ENCODE peak calls at places on chromosomes 11 and 22, in five cellular contexts. Z, J, E, T and P are unnamed samples.

GRCh38 chr11:114057147-114057546 is 2.4 kb upstream of the ZBTB16 start:
- DNase-seq in Z (no peak), J (no peak), E (no peak), T (no peak), P (no peak)

GRCh38 chr11:122488892-122489291 is 166.6 kb upstream of the UBASH3B start:
- DNase-seq in Z (no peak), J (no peak), E (no peak), T (no peak), P (no peak)

GRCh38 chr11:22730319-22730718 is 63.9 kb downstream of the GAS2 start:
- DNase-seq in Z (no peak), J (no peak), E (peak), T (no peak), P (peak)

GRCh38 chr22:37639771-37640590 is 512 bp downstream of the SH3BP1 start:
- DNase-seq in Z (no peak), J (no peak), E (no peak), T (peak), P (no peak)

GRCh38 chr11:20308601-20309000 is 54.9 kb upstream of the HTATIP2 start:
- DNase-seq in Z (no peak), J (no peak), E (no peak), T (no peak), P (no peak)

GRCh38 chr11:129967996-129968395 is 34.6 kb downstream of the PRDM10 start:
- DNase-seq in Z (no peak), J (no peak), E (no peak), T (no peak), P (no peak)

GRCh38 chr22:30424471-30425326 is 869 bp upstream of the MTFP1 start:
- DNase-seq in Z (peak), J (no peak), E (no peak), T (peak), P (peak)

GRCh38 chr22:35352214-35353111 is 28.4 kb upstream of the HMOX1 start:
- DNase-seq in Z (peak), J (no peak), E (no peak), T (peak), P (no peak)

GRCh38 chr11:11313426-11313825 is 39.6 kb downstream of the CSNK2A3 start:
- DNase-seq in Z (no peak), J (no peak), E (peak), T (no peak), P (no peak)

GRCh38 chr22:31048570-31048969 is 32.5 kb upstream of the SMTN start:
- DNase-seq in Z (no peak), J (no peak), E (no peak), T (no peak), P (no peak)

GRCh38 chr22:29079218-29079901 is 6.5 kb downstream of the KREMEN1 start:
- DNase-seq in Z (no peak), J (no peak), E (no peak), T (no peak), P (peak)

GRCh38 chr11:75549370-75549958 is 12.6 kb upstream of the SERPINH1 start:
- DNase-seq in Z (no peak), J (no peak), E (no peak), T (no peak), P (no peak)

GRCh38 chr22:23109079-23109347 is 32.8 kb downstream of the RSPH14 start:
- DNase-seq in Z (no peak), J (no peak), E (no peak), T (no peak), P (no peak)

GRCh38 chr11:70786021-70786665 is 387.8 kb downstream of the CTTN start:
- DNase-seq in Z (no peak), J (no peak), E (no peak), T (no peak), P (peak)

GRCh38 chr22:19868773-19869471 is 14.2 kb upstream of the GNB1L start:
- DNase-seq in Z (peak), J (no peak), E (no peak), T (no peak), P (peak)

GRCh38 chr22:41619979-41620645 is 731 bp downstream of the DESI1 start:
- DNase-seq in Z (no peak), J (peak), E (no peak), T (peak), P (peak)

GRCh38 chr22:22573047-22573889 is 14.2 kb upstream of the PRAME start:
- DNase-seq in Z (no peak), J (no peak), E (no peak), T (no peak), P (no peak)

GRCh38 chr11:115817844-115818565 is 313.8 kb upstream of the CADM1 start:
- DNase-seq in Z (no peak), J (no peak), E (no peak), T (no peak), P (no peak)

GRCh38 chr22:20567993-20568417 is 60.6 kb downstream of the MED15 start:
- DNase-seq in Z (no peak), J (no peak), E (no peak), T (no peak), P (peak)

GRCh38 chr22:22397875-22398524 is 110.5 kb downstream of the ZNF280B start:
- DNase-seq in Z (no peak), J (no peak), E (no peak), T (no peak), P (no peak)

GRCh38 chr22:38737302-38738060 is 18.3 kb downstream of the SUN2 start:
- DNase-seq in Z (no peak), J (no peak), E (no peak), T (no peak), P (no peak)

GRCh38 chr22:42645938-42646568 is 3.1 kb downstream of the CYB5R3 start:
- DNase-seq in Z (no peak), J (no peak), E (no peak), T (no peak), P (no peak)

GRCh38 chr11:76653674-76654309 is 16.8 kb downstream of the LRRC32 start:
- DNase-seq in Z (no peak), J (no peak), E (no peak), T (no peak), P (no peak)

GRCh38 chr11:102279641-102280170 is 37.6 kb upstream of the BIRC3 start:
- DNase-seq in Z (no peak), J (no peak), E (no peak), T (no peak), P (peak)

GRCh38 chr11:45724145-45724544 is 58.7 kb upstream of the CHST1 start:
- DNase-seq in Z (no peak), J (no peak), E (no peak), T (no peak), P (no peak)

GRCh38 chr11:115580927-115581680 is 76.9 kb upstream of the CADM1 start:
- DNase-seq in Z (no peak), J (no peak), E (no peak), T (no peak), P (peak)